ENCODE peak calls at places on chromosomes 4 and X, in nine cellular contexts. H is left ventricle myocardium inferior, P is left lung, G is transverse colon, E is cardiac muscle cell, L is OCI-LY7, M is MM.1S, N is tibial nerve, C is stomach. Z is an unnamed sample.

GRCh38 chr4:167452922-167453321 is 218.6 kb upstream of the SPOCK3 start:
- DNase-seq in H (no peak), P (no peak), G (no peak), E (peak), L (no peak), M (no peak), N (no peak), C (no peak), Z (no peak)

GRCh38 chr4:150302553-150302952 is 224.3 kb downstream of the DCLK2 start:
- DNase-seq in H (no peak), P (no peak), G (no peak), E (no peak), L (no peak), M (no peak), N (no peak), C (no peak), Z (no peak)

GRCh38 chrX:40503094-40503493 is 77.7 kb upstream of the ATP6AP2 start:
- DNase-seq in H (no peak), P (no peak), G (no peak), E (no peak), L (no peak), M (no peak), N (no peak), C (no peak), Z (no peak)

GRCh38 chr4:47390438-47391125 is 72.9 kb downstream of the COMMD8 start:
- DNase-seq in H (no peak), P (peak), G (no peak), E (no peak), L (no peak), M (no peak), N (no peak), C (no peak), Z (no peak)

GRCh38 chrX:71556026-71556425 is 22.2 kb upstream of the GCNA start:
- DNase-seq in H (no peak), P (no peak), G (no peak), E (no peak), L (no peak), M (no peak), N (no peak), C (no peak), Z (no peak)

GRCh38 chr4:145731026-145731425 is 51.1 kb downstream of the C4orf51 start:
- DNase-seq in H (no peak), P (no peak), G (peak), E (no peak), L (no peak), M (no peak), N (no peak), C (peak), Z (no peak)

GRCh38 chr4:46329118-46329976 is 60.6 kb downstream of the GABRA2 start:
- DNase-seq in H (no peak), P (no peak), G (peak), E (peak), L (peak), M (peak), N (no peak), C (no peak), Z (no peak)

GRCh38 chr4:1416948-1417260 is 10.7 kb upstream of the NKX1-1 start:
- DNase-seq in H (no peak), P (peak), G (no peak), E (no peak), L (no peak), M (no peak), N (no peak), C (peak), Z (peak)

GRCh38 chrX:136250191-136251041 is 784 bp downstream of the MAP7D3 start:
- DNase-seq in H (no peak), P (no peak), G (no peak), E (peak), L (peak), M (no peak), N (no peak), C (no peak), Z (no peak)

GRCh38 chr4:58502839-58503238 is 1392.7 kb upstream of the IGFBP7 start:
- DNase-seq in H (no peak), P (no peak), G (no peak), E (no peak), L (no peak), M (no peak), N (no peak), C (no peak), Z (no peak)

GRCh38 chr4:1298461-1298860 is 8.8 kb downstream of the MAEA start:
- DNase-seq in H (no peak), P (peak), G (no peak), E (no peak), L (no peak), M (no peak), N (no peak), C (no peak), Z (no peak)

GRCh38 chr4:2763511-2763967 is 7.4 kb upstream of the TNIP2 start:
- DNase-seq in H (no peak), P (peak), G (no peak), E (no peak), L (no peak), M (no peak), N (no peak), C (no peak), Z (no peak)
- H3K4me3 ChIP-seq in H (peak), P (peak), G (peak), E (no peak), L (no peak), M (peak), N (peak), C (peak), Z (peak)

GRCh38 chr4:143335979-143336827 is 473 bp upstream of the GAB1 start:
- DNase-seq in H (peak), P (peak), G (peak), E (peak), L (peak), M (peak), N (peak), C (peak), Z (peak)

GRCh38 chr4:143337600-143338287 is 1.1 kb downstream of the GAB1 start:
- DNase-seq in H (peak), P (peak), G (peak), E (peak), L (peak), M (peak), N (peak), C (peak), Z (peak)

GRCh38 chr4:143338313-143338712 is 1.6 kb downstream of the GAB1 start:
- DNase-seq in H (no peak), P (no peak), G (no peak), E (no peak), L (no peak), M (no peak), N (no peak), C (no peak), Z (no peak)

GRCh38 chr4:143339497-143339896 is 2.8 kb downstream of the GAB1 start:
- DNase-seq in H (no peak), P (no peak), G (no peak), E (no peak), L (no peak), M (no peak), N (no peak), C (no peak), Z (no peak)

GRCh38 chr4:143336828-143337599 is at the start of gene GAB1:
- DNase-seq in H (peak), P (peak), G (peak), E (peak), L (peak), M (peak), N (peak), C (peak), Z (no peak)
- H3K27ac ChIP-seq in H (no peak), P (peak), G (peak), E (peak), L (peak), M (peak), N (no peak), C (peak), Z (peak)

GRCh38 chr4:155673453-155673979 is 6.9 kb downstream of the GUCY1A1 start:
- DNase-seq in H (no peak), P (no peak), G (no peak), E (no peak), L (no peak), M (no peak), N (no peak), C (no peak), Z (no peak)
- TF ChIP-seq CTCF in H (no peak), P (no peak), G (no peak), E (no peak), L (no peak), M (no peak), N (no peak), C (no peak), Z (no peak)

GRCh38 chr4:147733614-147734344 is 1.9 kb downstream of the ARHGAP10 start:
- DNase-seq in H (peak), P (no peak), G (no peak), E (peak), L (no peak), M (no peak), N (no peak), C (no peak), Z (peak)
- H3K4me3 ChIP-seq in H (peak), P (peak), G (peak), E (peak), L (no peak), M (peak), N (peak), C (peak), Z (peak)

GRCh38 chr4:168634276-168634802 is 137.5 kb downstream of the PALLD start:
- DNase-seq in H (no peak), P (no peak), G (no peak), E (no peak), L (no peak), M (no peak), N (no peak), C (no peak), Z (no peak)

GRCh38 chr4:168633474-168633873 is 136.6 kb downstream of the PALLD start:
- DNase-seq in H (no peak), P (no peak), G (no peak), E (no peak), L (no peak), M (no peak), N (no peak), C (no peak), Z (no peak)

GRCh38 chr4:168631241-168632151 is 134.6 kb downstream of the PALLD start:
- DNase-seq in H (peak), P (peak), G (peak), E (peak), L (no peak), M (no peak), N (peak), C (peak), Z (peak)

GRCh38 chr4:168632246-168632832 is 135.5 kb downstream of the PALLD start:
- DNase-seq in H (no peak), P (no peak), G (no peak), E (peak), L (no peak), M (no peak), N (no peak), C (no peak), Z (no peak)

DNA sequence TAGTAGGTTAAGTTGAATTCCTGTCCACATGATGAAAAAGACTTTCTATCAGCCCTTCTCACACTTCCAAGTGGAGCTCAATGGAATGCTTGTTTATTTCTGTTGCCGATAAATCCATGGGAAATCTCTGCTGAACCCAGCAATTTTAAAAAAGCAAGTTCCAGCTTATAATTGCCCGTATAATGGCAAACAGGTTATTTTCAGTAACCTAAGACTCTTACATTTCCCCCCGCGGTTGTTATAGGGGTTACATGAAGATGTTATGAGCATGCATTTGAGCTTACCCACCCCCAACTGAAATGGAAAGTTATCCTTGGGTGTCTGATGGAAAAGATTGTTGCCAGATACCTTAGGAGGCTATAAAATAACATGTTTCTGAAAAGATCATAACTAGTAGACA is 136.2 kb downstream of the PALLD start:
- DNase-seq in H (no peak), P (no peak), G (no peak), E (no peak), L (no peak), M (no peak), N (no peak), C (no peak), Z (no peak)
- H3K27ac ChIP-seq in H (peak), P (no peak), G (peak), E (peak), L (no peak), M (no peak), N (peak), C (no peak), Z (peak)

DNA sequence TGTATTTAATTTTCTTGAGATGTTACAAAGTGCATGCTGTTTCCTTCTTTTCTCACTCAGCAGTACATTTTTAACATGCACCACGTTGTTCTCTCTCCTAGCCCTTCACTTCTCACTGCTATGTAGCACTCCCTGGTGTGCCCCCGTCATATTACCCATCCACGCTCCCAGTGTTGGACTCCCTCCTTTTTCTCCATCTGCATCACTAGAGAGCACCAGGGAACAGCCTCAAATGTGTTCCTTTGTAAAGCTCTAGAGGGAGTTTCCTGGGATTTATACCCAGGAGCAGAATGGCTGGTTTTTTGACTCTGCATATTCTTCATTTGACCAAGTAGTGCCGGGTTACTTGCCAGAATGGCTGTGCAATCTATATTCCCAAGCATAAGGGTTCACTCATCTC is 240.3 kb upstream of the ANXA3 start:
- DNase-seq in H (no peak), P (no peak), G (no peak), E (no peak), L (no peak), M (no peak), N (no peak), C (no peak), Z (no peak)
- TF ChIP-seq CTCF in H (no peak), P (no peak), G (no peak), E (no peak), L (no peak), M (no peak), N (no peak), C (no peak), Z (no peak)

DNA sequence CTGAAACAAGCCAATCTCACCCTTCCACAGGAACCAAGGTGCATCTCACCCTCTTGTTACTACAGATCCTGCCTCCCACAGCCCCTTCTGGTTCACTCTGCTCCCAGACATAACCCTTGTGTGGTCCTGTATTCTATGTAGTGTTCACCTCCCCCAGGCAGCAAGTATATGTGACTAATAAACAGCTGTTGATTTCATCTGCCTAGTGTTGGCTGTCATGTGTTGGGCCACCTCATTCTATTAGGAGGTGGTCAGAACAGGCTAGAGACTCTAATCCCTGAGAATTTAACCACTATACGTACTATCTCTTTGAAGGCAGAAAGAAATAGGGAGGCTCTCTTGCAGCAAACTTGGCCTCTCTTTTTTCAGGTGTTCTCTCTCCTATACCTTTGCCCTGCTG is 134.3 kb upstream of the RPL34 start:
- DNase-seq in H (no peak), P (no peak), G (no peak), E (no peak), L (no peak), M (no peak), N (no peak), C (no peak), Z (no peak)
- H3K4me3 ChIP-seq in H (no peak), P (no peak), G (no peak), E (no peak), L (no peak), M (no peak), N (no peak), C (no peak), Z (no peak)

GRCh38 chr4:185681604-185682003 is 130.4 kb downstream of the SORBS2 start:
- DNase-seq in H (no peak), P (no peak), G (no peak), E (peak), L (no peak), M (no peak), N (no peak), C (no peak), Z (no peak)
- H3K27ac ChIP-seq in H (peak), P (no peak), G (no peak), E (peak), L (no peak), M (no peak), N (no peak), C (no peak), Z (no peak)

Z was measured in coronary artery.